ENCODE peak calls at places on chromosomes 7 and 10, in eight cellular contexts. G, M, J, X, N, V, Z and F are unnamed samples.

GRCh38 chr10:77513783-77514331 is 123.8 kb downstream of the KCNMA1 start:
- DNase-seq in J (peak), V (no peak), M (no peak), X (peak), N (peak), Z (no peak), G (peak), F (peak)

GRCh38 chr10:8331896-8332729 is 277.6 kb downstream of the GATA3 start:
- DNase-seq in M (peak), Z (peak), J (no peak), V (peak), G (peak), X (peak), N (peak), F (peak)

GRCh38 chr7:1028044-1028770 is 16.1 kb upstream of the GPR146 start:
- DNase-seq in V (peak), N (peak), G (peak), M (peak), X (peak), Z (peak), J (peak), F (peak)

GRCh38 chr10:3848768-3849643 is 64.0 kb upstream of the KLF6 start:
- DNase-seq in V (no peak), Z (no peak), X (no peak), J (no peak), N (no peak), M (no peak), G (no peak), F (no peak)

GRCh38 chr10:132110091-132110490 is 44.3 kb downstream of the JAKMIP3 start:
- DNase-seq in V (peak), X (no peak), J (no peak), N (peak), M (no peak), G (peak), Z (no peak), F (peak)

GRCh38 chr10:79376078-79376628 is 28.9 kb downstream of the PPIF start:
- DNase-seq in N (no peak), Z (no peak), J (no peak), M (no peak), X (no peak), V (no peak), G (peak), F (peak)

GRCh38 chr10:119398996-119399395 is 143.5 kb downstream of the RGS10 start:
- DNase-seq in X (no peak), N (no peak), G (no peak), Z (no peak), V (no peak), J (no peak), M (no peak), F (no peak)

GRCh38 chr10:62723375-62723774 is 81.1 kb upstream of the ADO start:
- DNase-seq in J (no peak), G (no peak), M (no peak), X (no peak), V (no peak), Z (no peak), N (no peak), F (no peak)

GRCh38 chr7:14507617-14508016 is 394.9 kb downstream of the DGKB start:
- DNase-seq in X (no peak), G (no peak), M (no peak), Z (no peak), V (no peak), J (no peak), N (no peak), F (no peak)

GRCh38 chr10:31582365-31583052 is 263.5 kb downstream of the ZEB1 start:
- DNase-seq in N (no peak), Z (no peak), M (no peak), X (peak), G (no peak), V (peak), J (no peak), F (no peak)

GRCh38 chr7:5792792-5793191 is 11.3 kb upstream of the RNF216 start:
- DNase-seq in J (no peak), G (no peak), V (no peak), N (no peak), M (no peak), X (no peak), Z (no peak), F (no peak)

GRCh38 chr10:69048103-69048502 is 39.8 kb upstream of the SRGN start:
- DNase-seq in Z (no peak), X (no peak), M (no peak), V (no peak), N (no peak), J (no peak), G (peak), F (no peak)

GRCh38 chr7:93043393-93043985 is 74.3 kb downstream of the SAMD9 start:
- DNase-seq in M (no peak), X (peak), N (no peak), G (no peak), J (no peak), Z (no peak), V (peak), F (no peak)

GRCh38 chr10:108352771-108353170 is 1188.3 kb upstream of the SORCS1 start:
- DNase-seq in M (no peak), Z (no peak), N (no peak), G (no peak), X (no peak), J (no peak), V (no peak), F (no peak)

GRCh38 chr10:63910806-63911205 is 389.6 kb downstream of the REEP3 start:
- DNase-seq in N (no peak), M (no peak), V (no peak), Z (no peak), G (no peak), X (peak), J (no peak), F (no peak)

GRCh38 chr7:102286237-102287081 is at the start of gene SH2B2:
- DNase-seq in G (peak), M (peak), N (peak), V (peak), X (peak), J (no peak), Z (peak), F (peak)

GRCh38 chr10:121900443-121901174 is 27.2 kb downstream of the ATE1 start:
- DNase-seq in N (no peak), M (no peak), V (no peak), G (no peak), J (no peak), X (peak), Z (peak), F (no peak)

GRCh38 chr10:71735709-71736569 is 16.4 kb upstream of the C10orf105 start:
- DNase-seq in V (no peak), G (no peak), J (no peak), N (no peak), M (peak), X (no peak), Z (peak), F (no peak)

GRCh38 chr10:104034401-104035053 is 51.2 kb downstream of the COL17A1 start:
- DNase-seq in J (no peak), X (no peak), N (no peak), M (no peak), V (no peak), Z (no peak), G (peak), F (no peak)

GRCh38 chr7:47227762-47228177 is 354.1 kb downstream of the TNS3 start:
- DNase-seq in N (no peak), J (no peak), X (no peak), Z (no peak), V (no peak), G (peak), M (no peak), F (no peak)

GRCh38 chr10:64528294-64529002 is 1007.2 kb downstream of the REEP3 start:
- DNase-seq in J (no peak), Z (no peak), G (no peak), V (no peak), M (no peak), X (no peak), N (no peak), F (no peak)

GRCh38 chr10:60139798-60140566 is 233.6 kb upstream of the CCDC6 start:
- DNase-seq in V (no peak), G (no peak), J (no peak), X (peak), Z (no peak), N (no peak), M (no peak), F (no peak)

GRCh38 chr10:114678806-114679205 is 20.7 kb upstream of the ABLIM1 start:
- DNase-seq in Z (no peak), G (no peak), J (no peak), V (no peak), N (no peak), M (no peak), X (no peak), F (no peak)

DNA sequence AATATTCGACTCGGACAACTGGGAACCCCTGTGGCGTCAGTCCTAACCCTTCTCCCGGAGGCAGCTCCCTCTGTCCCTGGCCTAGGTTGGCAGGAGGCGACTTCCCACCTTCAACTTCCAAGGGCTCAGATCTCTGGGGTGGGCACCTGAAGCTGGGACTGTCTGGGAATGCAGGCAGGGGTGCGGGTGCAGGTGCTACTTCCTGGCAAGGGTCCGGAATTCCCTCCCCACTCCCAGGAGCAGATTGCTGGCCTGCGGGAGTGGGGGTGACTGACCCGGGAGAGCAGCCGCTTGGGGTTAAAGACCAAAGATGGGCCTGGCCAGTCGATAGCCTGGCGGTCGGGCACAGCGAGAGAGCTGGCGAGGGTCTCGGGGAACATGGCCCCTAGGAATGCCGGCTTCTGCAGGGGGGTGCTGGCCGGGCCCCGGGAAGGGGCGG is 390 bp downstream of the EPHA1 start:
- DNase-seq in X (peak), M (no peak), N (no peak), V (no peak), G (peak), Z (no peak), J (no peak), F (no peak)
- H3K4me3 ChIP-seq in X (peak), M (peak), N (peak), V (no peak), G (no peak), Z (peak), J (peak), F (peak)

DNA sequence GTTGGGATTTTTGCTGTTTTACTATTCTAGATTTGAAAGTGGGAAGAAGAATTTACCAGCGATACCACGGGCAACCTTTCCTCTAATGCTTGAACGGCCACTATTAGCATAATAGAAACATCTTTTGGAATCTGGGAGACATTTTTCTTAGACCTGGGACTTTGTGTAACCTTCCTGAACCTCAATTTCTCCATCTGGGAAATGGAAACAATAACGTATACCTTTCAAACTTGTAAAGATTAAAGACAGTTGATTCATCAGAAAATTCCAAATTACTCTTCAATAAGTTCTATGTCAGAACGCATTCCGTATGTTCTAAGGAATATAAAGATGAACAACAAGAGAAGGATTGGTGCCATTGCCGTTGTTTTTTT is 453 bp upstream of the RNLS start:
- DNase-seq in J (no peak), N (no peak), M (no peak), V (no peak), X (no peak), G (no peak), Z (no peak), F (no peak)
- H3K27ac ChIP-seq in J (peak), N (peak), M (peak), V (peak), X (peak), G (peak), Z (peak), F (peak)

GRCh38 chr7:130415019-130415418 is 25.8 kb downstream of the CEP41 start:
- DNase-seq in X (no peak), J (no peak), Z (peak), V (no peak), G (no peak), M (no peak), N (no peak), F (no peak)
- H3K4me3 ChIP-seq in X (no peak), J (no peak), Z (no peak), V (no peak), G (no peak), M (no peak), N (no peak), F (no peak)

GRCh38 chr10:73779539-73780197 is 2.2 kb upstream of the CHCHD1 start:
- DNase-seq in Z (no peak), M (no peak), G (no peak), X (no peak), J (no peak), V (no peak), N (no peak), F (no peak)

GRCh38 chr10:73780301-73780700 is 1.5 kb upstream of the CHCHD1 start:
- DNase-seq in M (no peak), J (no peak), G (no peak), V (no peak), Z (no peak), N (no peak), X (no peak), F (no peak)

GRCh38 chr10:73781548-73781878 is 335 bp upstream of the CHCHD1 start:
- DNase-seq in N (no peak), V (no peak), X (no peak), Z (no peak), M (no peak), J (no peak), G (no peak), F (no peak)

GRCh38 chr10:73780966-73781365 is 882 bp upstream of the CHCHD1 start:
- DNase-seq in X (no peak), Z (no peak), J (no peak), M (no peak), G (no peak), N (no peak), V (no peak), F (peak)

DNA sequence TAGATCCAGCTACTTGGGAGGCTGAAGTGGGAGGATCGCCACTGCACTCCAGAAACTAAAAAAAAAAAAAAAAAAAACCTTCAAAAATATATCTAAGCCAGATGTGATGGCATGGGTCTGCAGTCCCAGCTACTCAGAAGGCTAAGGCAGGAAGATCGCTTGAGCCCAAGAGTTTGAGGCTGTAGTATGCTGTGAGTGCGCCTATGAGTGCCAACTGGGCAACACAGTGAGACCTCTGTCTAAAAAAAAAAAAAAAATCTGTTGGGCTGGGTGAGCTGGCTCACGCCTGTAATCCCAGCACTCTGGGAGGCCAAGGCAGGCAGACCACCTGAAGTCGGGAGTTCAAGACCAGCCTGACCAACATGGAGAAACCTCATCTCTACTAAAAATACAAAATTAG is 2.8 kb upstream of the CHCHD1 start:
- DNase-seq in Z (no peak), G (no peak), V (no peak), M (no peak), X (no peak), N (no peak), J (no peak), F (no peak)
- H3K27ac ChIP-seq in Z (no peak), G (no peak), V (no peak), M (no peak), X (no peak), N (no peak), J (no peak), F (no peak)